ENCODE peak calls at places on chromosomes 1 and 21, in eight cellular contexts. H is lower lobe of right lung; Z is Peyer's patch; B is astrocyte of the spinal cord; R is HCT116; N is GM23248; Q is Jurkat, Clone E6-1; U is mesendoderm. V is an unnamed sample.

GRCh38 chr1:205565799-205566198 is 61.3 kb downstream of the CDK18 start:
- DNase-seq in H (no peak), Z (no peak), B (no peak), R (no peak), N (no peak), Q (no peak), U (no peak), V (no peak)

GRCh38 chr1:173506437-173506836 is 29.3 kb downstream of the PRDX6 start:
- DNase-seq in H (no peak), Z (no peak), B (no peak), R (peak; percentile 10), N (no peak), Q (no peak), U (peak; percentile 60), V (no peak)

GRCh38 chr21:27528697-27529096 is 561.8 kb upstream of the ADAMTS5 start:
- DNase-seq in H (no peak), Z (no peak), B (no peak), R (no peak), N (peak; percentile 26), Q (no peak), U (no peak), V (no peak)

GRCh38 chr1:211920141-211920572 is 89.6 kb upstream of the LPGAT1 start:
- DNase-seq in H (no peak), Z (no peak), B (peak; percentile 59), R (no peak), N (peak; percentile 81), Q (no peak), U (no peak), V (no peak)

GRCh38 chr1:35808376-35809155 is 750 bp downstream of the AGO4 start:
- DNase-seq in H (peak; percentile 77), Z (peak; percentile 37), B (peak; percentile 19), R (no peak), N (peak; percentile 60), Q (no peak), U (peak; percentile 50), V (peak; percentile 26)

GRCh38 chr1:200867018-200867811 is 5.6 kb upstream of the GPR25 start:
- DNase-seq in H (no peak), Z (no peak), B (peak; percentile 51), R (no peak), N (no peak), Q (no peak), U (no peak), V (no peak)

GRCh38 chr1:78171736-78172590 is 126.2 kb downstream of the GIPC2 start:
- DNase-seq in H (no peak), Z (no peak), B (peak; percentile 64), R (no peak), N (peak; percentile 79), Q (no peak), U (no peak), V (no peak)

GRCh38 chr21:41725421-41726021 is 41.3 kb downstream of the RIPK4 start:
- DNase-seq in H (no peak), Z (no peak), B (peak; percentile 2), R (no peak), N (no peak), Q (no peak), U (peak; percentile 45), V (no peak)

GRCh38 chr1:199226163-199226562 is 587.3 kb downstream of the PTPRC start:
- DNase-seq in H (no peak), Z (no peak), B (peak; percentile 59), R (no peak), N (peak; percentile 65), Q (peak; percentile 45), U (no peak), V (no peak)

GRCh38 chr1:160127865-160128523 is 12.4 kb downstream of the ATP1A2 start:
- DNase-seq in H (no peak), Z (no peak), B (peak; percentile 56), R (no peak), N (peak; percentile 86), Q (no peak), U (no peak), V (no peak)

GRCh38 chr1:156140879-156141707 is 12.3 kb upstream of the SEMA4A start:
- DNase-seq in H (no peak), Z (no peak), B (no peak), R (no peak), N (peak; percentile 71), Q (no peak), U (peak; percentile 81), V (no peak)

DNA sequence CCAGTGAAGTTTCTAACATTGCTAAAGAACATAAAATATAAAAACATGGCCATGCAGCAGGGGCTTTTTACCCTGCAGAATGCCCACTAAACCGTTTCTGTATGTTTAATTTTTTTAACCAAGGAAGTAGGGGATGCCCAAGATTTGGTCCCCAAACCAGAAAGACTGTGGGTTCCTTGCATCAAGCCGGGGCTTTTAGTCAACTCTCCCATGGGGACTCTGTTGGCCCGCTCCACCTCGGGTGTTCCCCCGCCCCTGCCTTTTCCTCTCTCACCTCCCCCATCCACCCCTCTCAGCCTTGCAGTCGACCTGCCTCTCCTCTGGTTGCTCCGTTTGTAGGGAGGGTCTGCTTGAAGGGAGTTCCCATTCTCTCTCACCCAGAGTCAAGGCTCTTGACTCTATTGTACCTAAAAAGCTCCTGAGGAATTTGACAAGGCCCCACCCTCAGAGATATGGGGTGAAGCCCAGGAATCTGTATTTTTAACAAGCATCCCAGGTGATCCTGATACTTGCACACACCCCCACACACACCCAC is 117.5 kb downstream of the TOMM20 start:
- DNase-seq in H (no peak), Z (no peak), B (no peak), R (no peak), N (no peak), Q (no peak), U (no peak), V (peak; percentile 29)
- H3K4me3 ChIP-seq in H (no peak overlapping the region), Z (peak overlapping the region; percentile 0), B (no peak overlapping the region), R (peak overlapping the region; percentile 15), N (no peak overlapping the region), Q (peak overlapping the region; percentile 48), U (no peak overlapping the region), V (peak overlapping the region; percentile 47)

DNA sequence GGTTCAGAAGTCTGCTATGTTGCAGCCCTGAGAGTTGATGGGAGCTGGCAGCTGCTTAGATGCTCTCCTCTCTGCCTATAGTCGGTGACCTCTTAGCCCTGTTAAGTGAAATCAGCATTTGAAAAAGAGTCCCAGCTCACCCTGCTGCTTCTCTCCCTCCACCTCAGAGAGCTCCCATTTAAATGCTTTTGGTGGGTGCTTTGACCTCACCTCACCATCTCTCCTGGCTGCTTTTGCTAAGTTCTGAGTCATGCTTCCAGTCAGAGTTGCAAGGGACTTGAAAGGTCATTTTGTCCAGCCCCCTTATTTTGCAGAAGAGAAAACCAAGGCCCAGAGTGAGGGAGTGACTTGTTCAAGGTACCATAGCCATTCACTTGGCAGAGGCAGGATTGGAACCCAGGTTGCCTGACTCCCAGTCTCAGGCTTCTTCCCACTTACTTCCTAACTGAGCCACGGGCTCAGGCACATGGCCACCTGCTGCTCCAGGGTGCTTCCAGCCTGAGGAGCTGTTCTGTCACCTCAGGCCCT is 3.3 kb downstream of the MAPKAPK2 start:
- DNase-seq in H (no peak), Z (no peak), B (peak; percentile 50), R (no peak), N (peak; percentile 69), Q (no peak), U (peak; percentile 78), V (no peak)
- H3K4me3 ChIP-seq in H (no peak overlapping the region), Z (no peak overlapping the region), B (no peak overlapping the region), R (no peak overlapping the region), N (peak overlapping the region; percentile 93), Q (no peak overlapping the region), U (no peak overlapping the region), V (no peak overlapping the region)

GRCh38 chr1:206565973-206566372 is 46.3 kb downstream of the EIF2D start:
- DNase-seq in H (no peak), Z (no peak), B (no peak), R (no peak), N (no peak), Q (no peak), U (no peak), V (no peak)
- H3K4me3 ChIP-seq in H (no peak overlapping the region), Z (no peak overlapping the region), B (no peak overlapping the region), R (no peak overlapping the region), N (no peak overlapping the region), Q (no peak overlapping the region), U (no peak overlapping the region), V (peak overlapping the region; percentile 15)

DNA sequence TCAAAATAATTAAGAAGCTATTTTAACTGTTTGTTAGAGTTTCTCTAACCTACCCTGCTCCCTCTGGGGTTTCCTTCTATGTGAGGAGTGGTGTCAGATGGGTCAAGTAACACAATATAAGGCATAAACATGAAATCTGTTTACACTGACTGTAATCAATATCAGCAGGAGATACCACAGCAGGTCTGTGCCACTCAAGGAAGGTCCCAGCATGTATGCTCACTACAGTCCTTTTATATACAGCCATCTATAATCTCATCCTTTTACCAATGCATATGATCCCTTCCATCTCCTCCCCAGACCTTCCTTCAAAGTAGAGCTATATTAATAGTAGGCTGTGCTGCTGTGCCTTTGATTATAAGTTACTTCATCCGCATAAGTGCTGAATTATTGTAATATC is 25.4 kb downstream of the EEIG2 start:
- DNase-seq in H (no peak), Z (no peak), B (no peak), R (no peak), N (no peak), Q (no peak), U (no peak), V (no peak)
- H3K4me3 ChIP-seq in H (no peak overlapping the region), Z (no peak overlapping the region), B (no peak overlapping the region), R (no peak overlapping the region), N (no peak overlapping the region), Q (no peak overlapping the region), U (no peak overlapping the region), V (no peak overlapping the region)

GRCh38 chr1:2144501-2145090 is 50.0 kb downstream of the FAAP20 start:
- DNase-seq in H (no peak), Z (no peak), B (no peak), R (no peak), N (no peak), Q (no peak), U (no peak), V (no peak)
- H3K4me3 ChIP-seq in H (no peak overlapping the region), Z (no peak overlapping the region), B (no peak overlapping the region), R (no peak overlapping the region), N (no peak overlapping the region), Q (no peak overlapping the region), U (no peak overlapping the region), V (no peak overlapping the region)

GRCh38 chr21:40683349-40683748 is 163.6 kb downstream of the DSCAM start:
- DNase-seq in H (no peak), Z (no peak), B (no peak), R (no peak), N (no peak), Q (no peak), U (no peak), V (no peak)

GRCh38 chr21:40681164-40681859 is 165.6 kb downstream of the DSCAM start:
- DNase-seq in H (no peak), Z (no peak), B (no peak), R (no peak), N (no peak), Q (no peak), U (no peak), V (no peak)

GRCh38 chr21:40680311-40680710 is 166.6 kb downstream of the DSCAM start:
- DNase-seq in H (no peak), Z (no peak), B (no peak), R (no peak), N (no peak), Q (no peak), U (no peak), V (no peak)

DNA sequence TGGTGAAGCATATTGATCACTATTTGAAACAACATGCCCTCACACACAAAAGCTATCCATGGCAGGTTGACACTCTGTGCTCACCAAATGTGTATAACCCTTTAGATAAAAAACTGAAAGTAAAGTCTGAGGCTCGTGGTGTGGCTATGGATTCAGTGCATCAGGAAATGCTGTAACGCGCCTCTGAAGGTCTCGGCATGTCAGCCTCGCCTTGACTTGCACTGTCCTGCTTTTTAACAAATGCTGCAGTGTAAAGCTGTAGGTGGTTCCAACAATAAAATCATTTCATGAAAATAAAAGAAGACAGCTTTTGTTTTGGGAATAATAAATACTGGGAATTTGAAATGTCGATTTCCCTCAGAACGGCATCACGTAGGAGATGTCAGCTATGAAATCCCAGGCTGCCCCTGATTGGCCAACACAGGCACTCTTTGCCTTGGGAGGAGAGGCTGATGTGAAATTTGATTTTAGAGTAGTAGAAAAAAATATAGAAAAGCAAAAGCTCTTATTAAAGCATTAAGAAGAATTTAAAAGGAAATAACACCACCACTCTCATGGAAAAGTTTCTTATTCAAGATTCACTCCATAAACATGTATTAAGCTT is 168.2 kb downstream of the DSCAM start:
- DNase-seq in H (no peak), Z (no peak), B (no peak), R (no peak), N (no peak), Q (no peak), U (no peak), V (no peak)
- H3K4me3 ChIP-seq in H (no peak overlapping the region), Z (no peak overlapping the region), B (no peak overlapping the region), R (no peak overlapping the region), N (no peak overlapping the region), Q (no peak overlapping the region), U (no peak overlapping the region), V (no peak overlapping the region)